ENCODE peak calls at places on chromosomes 13 and 19, in seven cellular contexts. X, B, D, O, J, R and A are unnamed samples.

GRCh38 chr13:26048745-26049144 is 3.1 kb downstream of the SHISA2 start:
- DNase-seq in B (no peak), O (no peak), J (no peak), R (no peak), X (no peak), D (no peak), A (no peak)

GRCh38 chr19:5170329-5170745 is 170.3 kb downstream of the PTPRS start:
- DNase-seq in B (no peak), J (peak; percentile 27), X (no peak), D (peak; percentile 39), R (peak; percentile 21), O (no peak), A (peak; percentile 65)

GRCh38 chr19:54551293-54551692 is 22.3 kb upstream of the LILRA2 start:
- DNase-seq in D (no peak), R (peak; percentile 4), O (no peak), B (no peak), J (no peak), X (no peak), A (no peak)

GRCh38 chr13:20814224-20814910 is 40.6 kb upstream of the EEF1AKMT1 start:
- DNase-seq in X (peak; percentile 89), O (peak; percentile 69), J (peak; percentile 75), B (peak; percentile 41), R (no peak), D (peak; percentile 56), A (peak; percentile 87)

GRCh38 chr19:7932276-7932929 is 6.5 kb upstream of the CTXN1 start:
- DNase-seq in O (no peak), R (no peak), D (no peak), X (no peak), J (peak; percentile 30), B (no peak), A (no peak)

GRCh38 chr19:14113762-14114414 is 3.7 kb downstream of the PRKACA start:
- DNase-seq in B (no peak), R (peak; percentile 25), X (peak; percentile 60), O (no peak), J (peak; percentile 64), D (peak; percentile 61), A (peak; percentile 49)

GRCh38 chr19:13172335-13173128 is 22.3 kb downstream of the IER2 start:
- DNase-seq in J (no peak), X (peak; percentile 95), B (peak; percentile 72), R (peak; percentile 69), O (peak; percentile 54), D (peak; percentile 92), A (peak; percentile 91)

GRCh38 chr13:52164989-52165388 is 5.6 kb upstream of the NEK3 start:
- DNase-seq in B (no peak), R (no peak), J (no peak), X (no peak), O (no peak), D (no peak), A (no peak)

GRCh38 chr19:17074628-17075034 is 621 bp downstream of the HAUS8 start:
- DNase-seq in B (no peak), X (no peak), J (no peak), D (no peak), R (no peak), O (no peak), A (no peak)

GRCh38 chr13:73300718-73301425 is 242.1 kb downstream of the KLF5 start:
- DNase-seq in X (no peak), O (no peak), J (no peak), R (no peak), B (no peak), D (no peak), A (no peak)

GRCh38 chr13:85498774-85499173 is 300.4 kb downstream of the SLITRK6 start:
- DNase-seq in X (no peak), D (no peak), J (no peak), O (no peak), B (no peak), R (no peak), A (no peak)

GRCh38 chr13:85503797-85504196 is 295.4 kb downstream of the SLITRK6 start:
- DNase-seq in D (no peak), X (no peak), J (no peak), R (no peak), B (peak; percentile 80), O (no peak), A (no peak)

GRCh38 chr13:85497652-85498051 is 301.6 kb downstream of the SLITRK6 start:
- DNase-seq in B (peak; percentile 88), J (no peak), R (no peak), O (no peak), X (no peak), D (no peak), A (no peak)

GRCh38 chr13:85500716-85501256 is 298.4 kb downstream of the SLITRK6 start:
- DNase-seq in D (no peak), B (peak; percentile 65), R (no peak), J (no peak), O (no peak), X (no peak), A (no peak)

GRCh38 chr13:85501616-85502015 is 297.6 kb downstream of the SLITRK6 start:
- DNase-seq in R (no peak), J (no peak), B (no peak), D (no peak), X (no peak), O (no peak), A (no peak)
- H3K9me3 ChIP-seq in R (no peaks in the 10 kb centered on the region), J (no peaks in the 10 kb centered on the region), B (no peaks in the 10 kb centered on the region), D (no peaks in the 10 kb centered on the region), X (peaks cover 2% of the 10 kb centered on the region), O (no peaks in the 10 kb centered on the region), A (peaks cover 1% of the 10 kb centered on the region)

GRCh38 chr19:38719761-38720558 is 24.3 kb downstream of the CAPN12 start:
- DNase-seq in O (no peak), J (no peak), X (no peak), B (no peak), D (no peak), R (no peak), A (peak; percentile 74)
- H3K27ac ChIP-seq in O (peak overlapping the region; percentile 90), J (no peak overlapping the region), X (peak overlapping the region; percentile 10), B (peak overlapping the region; percentile 86), D (no peak overlapping the region), R (no peak overlapping the region), A (peak overlapping the region; percentile 79)

GRCh38 chr13:101248739-101249138 is 167.6 kb downstream of the NALCN start:
- DNase-seq in J (no peak), D (no peak), B (no peak), X (no peak), O (no peak), R (no peak), A (no peak)
- H3K9me3 ChIP-seq in J (no peaks in the 10 kb centered on the region), D (no peaks in the 10 kb centered on the region), B (peaks cover 3% of the 10 kb centered on the region), X (peaks cover 3% of the 10 kb centered on the region), O (no peaks in the 10 kb centered on the region), R (no peaks in the 10 kb centered on the region), A (peaks cover 2% of the 10 kb centered on the region)

GRCh38 chr19:41424335-41425173 is 2.6 kb downstream of the B3GNT8 start:
- DNase-seq in B (no peak), X (no peak), O (no peak), J (no peak), R (no peak), D (no peak), A (no peak)
- H3K27ac ChIP-seq in B (no peak overlapping the region), X (no peak overlapping the region), O (no peak overlapping the region), J (no peak overlapping the region), R (peak overlapping the region; percentile 9), D (no peak overlapping the region), A (no peak overlapping the region)

DNA sequence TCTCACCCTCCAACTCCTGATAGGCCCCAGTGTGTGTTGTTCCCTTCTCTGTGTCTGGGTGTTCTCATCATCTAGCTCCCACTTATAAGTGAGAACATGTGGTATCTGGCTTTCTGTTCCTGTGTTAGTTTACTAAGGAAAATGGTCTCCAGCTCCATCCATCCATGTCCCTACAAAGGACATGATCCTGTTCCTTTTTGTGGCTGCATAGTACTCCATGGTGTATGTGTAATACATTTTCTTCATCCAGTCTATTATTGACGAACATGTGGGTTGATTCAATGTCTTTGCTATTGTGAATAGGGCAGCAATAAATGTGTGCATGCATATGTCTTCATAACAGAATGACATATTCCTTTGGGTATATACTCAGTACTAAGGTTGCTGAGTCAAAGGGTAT is 1397.0 kb downstream of the UQCRFS1 start:
- DNase-seq in X (no peak), R (no peak), O (no peak), J (no peak), B (no peak), D (no peak), A (no peak)
- H3K9me3 ChIP-seq in X (peaks cover 3% of the 10 kb centered on the region), R (no peaks in the 10 kb centered on the region), O (no peaks in the 10 kb centered on the region), J (no peaks in the 10 kb centered on the region), B (no peaks in the 10 kb centered on the region), D (no peaks in the 10 kb centered on the region), A (no peaks in the 10 kb centered on the region)

GRCh38 chr13:99415851-99416331 is 85.4 kb upstream of the TM9SF2 start:
- DNase-seq in R (no peak), B (no peak), D (no peak), X (peak; percentile 68), J (no peak), O (no peak), A (no peak)
- H3K27ac ChIP-seq in R (no peak overlapping the region), B (no peak overlapping the region), D (no peak overlapping the region), X (no peak overlapping the region), J (no peak overlapping the region), O (no peak overlapping the region), A (no peak overlapping the region)

DNA sequence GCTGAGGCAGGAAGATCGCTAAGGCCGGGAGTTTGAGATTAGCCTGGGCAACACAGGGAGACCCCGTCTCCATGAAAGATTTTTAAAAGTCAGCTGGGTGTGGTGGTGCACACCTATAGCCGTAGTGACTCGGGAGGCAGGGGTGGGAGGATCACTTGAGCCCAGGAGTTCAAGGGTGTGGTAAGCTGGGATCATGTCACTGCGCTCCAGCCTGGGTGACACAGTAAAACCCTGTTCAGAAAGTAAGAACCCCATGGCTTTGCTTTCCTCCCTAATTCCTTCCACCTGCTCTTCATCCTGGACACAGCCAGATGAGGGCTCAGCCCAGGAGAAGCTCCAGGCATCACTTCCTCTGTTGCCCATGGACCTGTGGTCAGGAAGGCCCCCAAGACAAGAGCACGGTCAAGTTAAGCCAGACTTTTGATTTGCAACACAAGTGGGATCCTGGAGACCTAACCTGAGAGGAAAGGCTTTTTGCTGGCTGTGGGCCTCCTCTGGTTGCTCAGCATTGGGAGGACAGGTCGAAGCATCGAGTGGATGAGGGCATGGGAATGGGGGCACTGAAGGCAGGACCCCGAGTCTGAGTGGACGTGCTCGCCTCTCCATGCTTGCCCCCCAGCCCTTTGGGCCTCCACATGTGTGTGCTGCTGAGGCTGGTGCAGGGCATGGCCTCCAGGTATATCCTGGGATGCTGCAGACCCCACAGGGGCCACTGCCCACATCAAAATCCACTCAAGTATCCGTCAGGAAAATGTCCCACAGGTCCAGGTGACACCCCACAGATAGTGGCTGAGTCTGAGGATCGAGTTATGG is 25.4 kb downstream of the TUBA3C start:
- DNase-seq in D (no peak), X (no peak), B (no peak), O (no peak), R (no peak), J (no peak), A (no peak)
- H3K9me3 ChIP-seq in D (no peaks in the 10 kb centered on the region), X (no peaks in the 10 kb centered on the region), B (peaks cover 77% of the 10 kb centered on the region), O (no peaks in the 10 kb centered on the region), R (no peaks in the 10 kb centered on the region), J (no peaks in the 10 kb centered on the region), A (no peaks in the 10 kb centered on the region)